ENCODE peak calls at places on chromosome 17, in ten cellular contexts. One of them, this sample, is unnamed.

GRCh38 chr17:60652484-60653247 is 25.0 kb upstream of the BCAS3 start:
- DNase-seq in AG08396: no peak
- DNase-seq in posterior cingulate gyrus: no peak
- DNase-seq in hypothalamus: no peak
- DNase-seq in prostate gland: no peak
- DNase-seq in HT1080: no peak
- DNase-seq in activated B cell treated with CpG ODN at 0.5 μM for 24 hours: no peak
- DNase-seq in activated CD4-positive, alpha-beta T cell treated with anti-CD3 and anti-CD28 coated beads, Interleukin-2, amount 10 ng/mL, durations not matched to agents 24 days and 14 days: no peak
- DNase-seq in pancreas: no peak
- DNase-seq in AG04450: no peak
- DNase-seq in this sample: no peak

GRCh38 chr17:5331506-5331905 is 49.4 kb downstream of the RABEP1 start:
- DNase-seq in AG08396: no peak
- DNase-seq in posterior cingulate gyrus: no peak
- DNase-seq in hypothalamus: no peak
- DNase-seq in prostate gland: no peak
- DNase-seq in HT1080: no peak
- DNase-seq in activated B cell treated with CpG ODN at 0.5 μM for 24 hours: no peak
- DNase-seq in activated CD4-positive, alpha-beta T cell treated with anti-CD3 and anti-CD28 coated beads, Interleukin-2, amount 10 ng/mL, durations not matched to agents 24 days and 14 days: no peak
- DNase-seq in pancreas: no peak
- DNase-seq in AG04450: no peak
- DNase-seq in this sample: no peak

GRCh38 chr17:57957886-57958285 is 2.7 kb upstream of the CUEDC1 start:
- DNase-seq in AG08396: no peak
- DNase-seq in posterior cingulate gyrus: no peak
- DNase-seq in hypothalamus: no peak
- DNase-seq in prostate gland: no peak
- DNase-seq in HT1080: no peak
- DNase-seq in activated B cell treated with CpG ODN at 0.5 μM for 24 hours: no peak
- DNase-seq in activated CD4-positive, alpha-beta T cell treated with anti-CD3 and anti-CD28 coated beads, Interleukin-2, amount 10 ng/mL, durations not matched to agents 24 days and 14 days: no peak
- DNase-seq in pancreas: no peak
- DNase-seq in AG04450: no peak
- DNase-seq in this sample: no peak

GRCh38 chr17:76687278-76688164 is 23.2 kb downstream of the MXRA7 start:
- DNase-seq in AG08396: no peak
- DNase-seq in posterior cingulate gyrus: no peak
- DNase-seq in hypothalamus: peak
- DNase-seq in prostate gland: no peak
- DNase-seq in HT1080: no peak
- DNase-seq in activated B cell treated with CpG ODN at 0.5 μM for 24 hours: no peak
- DNase-seq in activated CD4-positive, alpha-beta T cell treated with anti-CD3 and anti-CD28 coated beads, Interleukin-2, amount 10 ng/mL, durations not matched to agents 24 days and 14 days: no peak
- DNase-seq in pancreas: no peak
- DNase-seq in AG04450: no peak
- DNase-seq in this sample: no peak

GRCh38 chr17:40582328-40582901 is 17.1 kb upstream of the CCR7 start:
- DNase-seq in AG08396: peak
- DNase-seq in posterior cingulate gyrus: no peak
- DNase-seq in hypothalamus: no peak
- DNase-seq in prostate gland: peak
- DNase-seq in HT1080: peak
- DNase-seq in activated B cell treated with CpG ODN at 0.5 μM for 24 hours: no peak
- DNase-seq in activated CD4-positive, alpha-beta T cell treated with anti-CD3 and anti-CD28 coated beads, Interleukin-2, amount 10 ng/mL, durations not matched to agents 24 days and 14 days: peak
- DNase-seq in pancreas: no peak
- DNase-seq in AG04450: no peak
- DNase-seq in this sample: no peak

GRCh38 chr17:8122391-8122922 is 1.4 kb downstream of the HES7 start:
- DNase-seq in AG08396: peak
- DNase-seq in posterior cingulate gyrus: no peak
- DNase-seq in hypothalamus: no peak
- DNase-seq in prostate gland: no peak
- DNase-seq in HT1080: peak
- DNase-seq in activated B cell treated with CpG ODN at 0.5 μM for 24 hours: no peak
- DNase-seq in activated CD4-positive, alpha-beta T cell treated with anti-CD3 and anti-CD28 coated beads, Interleukin-2, amount 10 ng/mL, durations not matched to agents 24 days and 14 days: no peak
- DNase-seq in pancreas: peak
- DNase-seq in AG04450: no peak
- DNase-seq in this sample: no peak

GRCh38 chr17:21285164-21286065 is 904 bp downstream of the MAP2K3 start:
- DNase-seq in AG08396: no peak
- DNase-seq in posterior cingulate gyrus: no peak
- DNase-seq in hypothalamus: no peak
- DNase-seq in prostate gland: no peak
- DNase-seq in HT1080: peak
- DNase-seq in activated B cell treated with CpG ODN at 0.5 μM for 24 hours: no peak
- DNase-seq in activated CD4-positive, alpha-beta T cell treated with anti-CD3 and anti-CD28 coated beads, Interleukin-2, amount 10 ng/mL, durations not matched to agents 24 days and 14 days: peak
- DNase-seq in pancreas: no peak
- DNase-seq in AG04450: no peak
- DNase-seq in this sample: no peak

GRCh38 chr17:33674685-33675084 is 381.6 kb upstream of the ASIC2 start:
- DNase-seq in AG08396: peak
- DNase-seq in posterior cingulate gyrus: peak
- DNase-seq in hypothalamus: peak
- DNase-seq in prostate gland: peak
- DNase-seq in HT1080: peak
- DNase-seq in activated B cell treated with CpG ODN at 0.5 μM for 24 hours: no peak
- DNase-seq in activated CD4-positive, alpha-beta T cell treated with anti-CD3 and anti-CD28 coated beads, Interleukin-2, amount 10 ng/mL, durations not matched to agents 24 days and 14 days: peak
- DNase-seq in pancreas: peak
- DNase-seq in AG04450: peak
- DNase-seq in this sample: peak

GRCh38 chr17:40307001-40307690 is 1.8 kb upstream of the RARA start:
- DNase-seq in AG08396: no peak
- DNase-seq in posterior cingulate gyrus: no peak
- DNase-seq in hypothalamus: no peak
- DNase-seq in prostate gland: no peak
- DNase-seq in HT1080: no peak
- DNase-seq in activated B cell treated with CpG ODN at 0.5 μM for 24 hours: no peak
- DNase-seq in activated CD4-positive, alpha-beta T cell treated with anti-CD3 and anti-CD28 coated beads, Interleukin-2, amount 10 ng/mL, durations not matched to agents 24 days and 14 days: no peak
- DNase-seq in pancreas: no peak
- DNase-seq in AG04450: no peak
- DNase-seq in this sample: no peak

GRCh38 chr17:66331038-66331816 is 28.8 kb downstream of the PRKCA start:
- DNase-seq in AG08396: no peak
- DNase-seq in posterior cingulate gyrus: no peak
- DNase-seq in hypothalamus: no peak
- DNase-seq in prostate gland: no peak
- DNase-seq in HT1080: no peak
- DNase-seq in activated B cell treated with CpG ODN at 0.5 μM for 24 hours: no peak
- DNase-seq in activated CD4-positive, alpha-beta T cell treated with anti-CD3 and anti-CD28 coated beads, Interleukin-2, amount 10 ng/mL, durations not matched to agents 24 days and 14 days: peak
- DNase-seq in pancreas: no peak
- DNase-seq in AG04450: no peak
- DNase-seq in this sample: no peak

GRCh38 chr17:5399767-5400166 is 19.7 kb downstream of the NUP88 start:
- DNase-seq in AG08396: no peak
- DNase-seq in posterior cingulate gyrus: no peak
- DNase-seq in hypothalamus: no peak
- DNase-seq in prostate gland: no peak
- DNase-seq in HT1080: no peak
- DNase-seq in activated B cell treated with CpG ODN at 0.5 μM for 24 hours: no peak
- DNase-seq in activated CD4-positive, alpha-beta T cell treated with anti-CD3 and anti-CD28 coated beads, Interleukin-2, amount 10 ng/mL, durations not matched to agents 24 days and 14 days: no peak
- DNase-seq in pancreas: no peak
- DNase-seq in AG04450: no peak
- DNase-seq in this sample: no peak

This sample was measured in astrocyte of the cerebellum.